ENCODE peak calls at places on chromosomes 3 and 15, in ten cellular contexts. I, S, Q, F, U, A, C, Z, J and B are unnamed samples.

GRCh38 chr3:18716821-18717220 is 291.7 kb upstream of the SATB1 start:
- DNase-seq in I (no peak), S (no peak), Q (no peak), F (no peak), U (no peak), A (no peak), C (no peak), Z (no peak), J (no peak), B (no peak)

GRCh38 chr3:147120029-147120428 is 286.3 kb downstream of the ZIC4 start:
- DNase-seq in I (no peak), S (no peak), Q (no peak), F (peak; percentile 45), U (no peak), A (no peak), C (no peak), Z (no peak), J (peak; percentile 58), B (no peak)

GRCh38 chr3:106688463-106688862 is 688.8 kb upstream of the CCDC54 start:
- DNase-seq in I (no peak), S (no peak), Q (peak; percentile 54), F (peak; percentile 92), U (no peak), A (no peak), C (no peak), Z (no peak), J (peak; percentile 94), B (peak; percentile 67)

GRCh38 chr3:36444909-36445308 is 64.6 kb downstream of the STAC start:
- DNase-seq in I (no peak), S (no peak), Q (no peak), F (no peak), U (no peak), A (no peak), C (no peak), Z (no peak), J (peak; percentile 78), B (no peak)

GRCh38 chr3:134905647-134905935 is 110.5 kb downstream of the EPHB1 start:
- DNase-seq in I (no peak), S (no peak), Q (no peak), F (no peak), U (no peak), A (no peak), C (no peak), Z (no peak), J (no peak), B (no peak)

GRCh38 chr3:112128843-112129727 is 4.0 kb downstream of the GCSAM start:
- DNase-seq in I (no peak), S (no peak), Q (no peak), F (peak; percentile 75), U (no peak), A (peak; percentile 13), C (no peak), Z (no peak), J (peak; percentile 47), B (no peak)

GRCh38 chr3:10747341-10747740 is 68.7 kb upstream of the SLC6A11 start:
- DNase-seq in I (no peak), S (no peak), Q (no peak), F (no peak), U (no peak), A (no peak), C (no peak), Z (no peak), J (no peak), B (no peak)

GRCh38 chr15:63553388-63553791 is 43.8 kb upstream of the FBXL22 start:
- DNase-seq in I (no peak), S (peak; percentile 38), Q (peak; percentile 41), F (peak; percentile 97), U (peak; percentile 31), A (no peak), C (no peak), Z (no peak), J (peak; percentile 94), B (peak; percentile 75)

GRCh38 chr15:29476503-29477080 is 207.0 kb upstream of the NSMCE3 start:
- DNase-seq in I (no peak), S (no peak), Q (no peak), F (no peak), U (no peak), A (no peak), C (no peak), Z (no peak), J (no peak), B (no peak)

GRCh38 chr15:99928429-99928981 is 195.3 kb upstream of the LYSMD4 start:
- DNase-seq in I (peak; percentile 87), S (peak; percentile 81), Q (peak; percentile 78), F (peak; percentile 66), U (peak; percentile 82), A (peak; percentile 71), C (peak; percentile 82), Z (peak; percentile 88), J (peak; percentile 84), B (no peak)

GRCh38 chr3:159854500-159855124 is 134.0 kb upstream of the IL12A start:
- DNase-seq in I (no peak), S (no peak), Q (no peak), F (peak; percentile 97), U (no peak), A (no peak), C (no peak), Z (no peak), J (peak; percentile 95), B (peak; percentile 60)

GRCh38 chr3:17444865-17445264 is 297.6 kb downstream of the TBC1D5 start:
- DNase-seq in I (no peak), S (no peak), Q (no peak), F (no peak), U (no peak), A (no peak), C (no peak), Z (no peak), J (no peak), B (no peak)

GRCh38 chr15:68537506-68537905 is 41.3 kb upstream of the CORO2B start:
- DNase-seq in I (no peak), S (no peak), Q (no peak), F (peak; percentile 53), U (no peak), A (no peak), C (no peak), Z (no peak), J (no peak), B (no peak)

GRCh38 chr3:149771652-149772271 is 19.5 kb upstream of the COMMD2 start:
- DNase-seq in I (peak; percentile 43), S (peak; percentile 60), Q (peak; percentile 33), F (peak; percentile 25), U (peak; percentile 33), A (peak; percentile 30), C (no peak), Z (peak; percentile 16), J (peak; percentile 71), B (no peak)

GRCh38 chr3:196994056-196994455 is 25.4 kb upstream of the PIGZ start:
- DNase-seq in I (no peak), S (no peak), Q (no peak), F (no peak), U (no peak), A (no peak), C (no peak), Z (no peak), J (no peak), B (no peak)

GRCh38 chr3:196997311-196997710 is 28.7 kb upstream of the PIGZ start:
- DNase-seq in I (no peak), S (no peak), Q (no peak), F (no peak), U (no peak), A (no peak), C (no peak), Z (no peak), J (no peak), B (no peak)

GRCh38 chr3:196995646-196996355 is 27.2 kb upstream of the PIGZ start:
- DNase-seq in I (no peak), S (no peak), Q (no peak), F (peak; percentile 7), U (no peak), A (no peak), C (no peak), Z (no peak), J (peak; percentile 8), B (no peak)

GRCh38 chr3:196996454-196997265 is 28.0 kb upstream of the PIGZ start:
- DNase-seq in I (no peak), S (no peak), Q (no peak), F (no peak), U (no peak), A (no peak), C (no peak), Z (no peak), J (no peak), B (no peak)

DNA sequence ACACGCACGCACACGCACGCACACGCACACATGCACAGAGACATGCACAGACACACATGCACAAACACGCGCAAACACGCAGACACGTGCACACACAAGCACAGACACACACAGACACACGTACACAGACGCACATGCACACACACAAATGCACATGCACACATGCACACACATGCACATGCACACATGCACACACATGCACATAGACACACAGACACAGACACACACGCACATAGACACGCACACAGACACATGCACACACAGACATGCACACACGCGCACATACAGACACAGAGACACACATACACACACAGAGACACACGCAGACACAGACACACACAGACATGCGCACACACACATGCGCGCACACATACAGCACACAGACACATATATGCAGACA is 26.4 kb upstream of the PIGZ start:
- DNase-seq in I (no peak), S (no peak), Q (no peak), F (no peak), U (no peak), A (no peak), C (no peak), Z (no peak), J (no peak), B (no peak)
- H3K27ac ChIP-seq in I (no peak overlapping the region), S (no peak overlapping the region), Q (no peak overlapping the region), F (no peak overlapping the region), U (no peak overlapping the region), A (no peak overlapping the region), C (no peak overlapping the region), Z (no peak overlapping the region), J (no peak overlapping the region), B (no peak overlapping the region)

GRCh38 chr15:56245871-56246814 is 2.5 kb upstream of the RFX7 start:
- DNase-seq in I (peak; percentile 93), S (peak; percentile 88), Q (peak; percentile 86), F (peak; percentile 83), U (peak; percentile 87), A (peak; percentile 92), C (peak; percentile 86), Z (peak; percentile 80), J (peak; percentile 95), B (no peak)
- H3K27ac ChIP-seq in I (peak overlapping the region; percentile 90), S (peak overlapping the region; percentile 60), Q (peak overlapping the region; percentile 19), F (no peak overlapping the region), U (peak overlapping the region; percentile 71), A (peak overlapping the region; percentile 64), C (peak overlapping the region; percentile 56), Z (peak overlapping the region; percentile 55), J (peak overlapping the region; percentile 54), B (peak overlapping the region; percentile 90)

DNA sequence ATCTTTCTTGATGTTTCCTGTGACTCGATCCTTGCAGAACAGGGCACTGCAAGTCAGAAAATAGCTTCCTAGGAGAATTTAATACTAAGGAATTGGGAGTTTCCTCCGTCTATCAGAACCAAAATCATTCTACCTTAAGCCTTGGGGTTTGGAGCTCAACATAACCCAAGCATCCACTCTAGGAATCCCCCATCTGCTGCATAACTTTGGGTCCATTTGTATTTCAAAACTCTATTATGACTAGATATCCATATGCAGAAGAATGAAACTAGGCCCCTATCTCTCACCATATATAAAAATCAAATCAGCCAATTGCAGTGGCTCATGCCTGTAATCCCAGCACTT is 61.7 kb upstream of the AKAP13 start:
- DNase-seq in I (no peak), S (no peak), Q (no peak), F (no peak), U (no peak), A (no peak), C (no peak), Z (no peak), J (no peak), B (no peak)
- H3K27ac ChIP-seq in I (peak overlapping the region; percentile 77), S (no peak overlapping the region), Q (no peak overlapping the region), F (peak overlapping the region; percentile 18), U (no peak overlapping the region), A (no peak overlapping the region), C (no peak overlapping the region), Z (no peak overlapping the region), J (peak overlapping the region; percentile 63), B (peak overlapping the region; percentile 37)

GRCh38 chr3:69579527-69580165 is 159.6 kb upstream of the MITF start:
- DNase-seq in I (no peak), S (no peak), Q (no peak), F (no peak), U (no peak), A (no peak), C (no peak), Z (no peak), J (no peak), B (no peak)
- H3K27ac ChIP-seq in I (no peak overlapping the region), S (no peak overlapping the region), Q (no peak overlapping the region), F (no peak overlapping the region), U (no peak overlapping the region), A (no peak overlapping the region), C (no peak overlapping the region), Z (no peak overlapping the region), J (no peak overlapping the region), B (no peak overlapping the region)